ENCODE peak calls at places on chromosomes 16 and 17, in seven cellular contexts. A, P, R, B, C, S and O are unnamed samples.

GRCh38 chr17:333626-334396 is 18.8 kb downstream of the RPH3AL start:
- DNase-seq in S (peak), R (no peak), A (peak), P (no peak), C (peak), B (peak), O (peak)

GRCh38 chr16:85529489-85530369 is 83.4 kb upstream of the GSE1 start:
- DNase-seq in C (no peak), S (no peak), R (peak), A (no peak), B (no peak), P (no peak), O (no peak)

GRCh38 chr16:730666-731509 is 4.0 kb downstream of the HAGHL start:
- DNase-seq in P (no peak), A (no peak), S (no peak), B (no peak), R (no peak), C (no peak), O (no peak)

GRCh38 chr17:38329284-38329683 is 14.5 kb downstream of the GPR179 start:
- DNase-seq in P (no peak), B (no peak), R (no peak), S (no peak), A (no peak), C (no peak), O (no peak)

GRCh38 chr17:21573961-21574610 is 118.2 kb upstream of the KCNJ18 start:
- DNase-seq in R (no peak), P (no peak), A (peak), B (no peak), C (no peak), S (peak), O (peak)

GRCh38 chr17:3730881-3731429 is 7.3 kb downstream of the HASPIN start:
- DNase-seq in A (no peak), C (no peak), S (no peak), R (no peak), B (no peak), P (no peak), O (no peak)

GRCh38 chr17:61750656-61751055 is 112.7 kb downstream of the BRIP1 start:
- DNase-seq in R (no peak), S (no peak), C (no peak), P (peak), B (no peak), A (no peak), O (no peak)

GRCh38 chr17:72182256-72182890 is 61.6 kb downstream of the SOX9 start:
- DNase-seq in A (peak), S (no peak), P (no peak), C (no peak), B (no peak), R (peak), O (no peak)

GRCh38 chr16:85033153-85033552 is 5.6 kb downstream of the KIAA0513 start:
- DNase-seq in A (no peak), R (no peak), B (no peak), C (no peak), S (no peak), P (no peak), O (no peak)

GRCh38 chr17:38970804-38971203 is 3.6 kb upstream of the FBXO47 start:
- DNase-seq in A (no peak), R (peak), S (no peak), P (no peak), B (no peak), C (no peak), O (no peak)

DNA sequence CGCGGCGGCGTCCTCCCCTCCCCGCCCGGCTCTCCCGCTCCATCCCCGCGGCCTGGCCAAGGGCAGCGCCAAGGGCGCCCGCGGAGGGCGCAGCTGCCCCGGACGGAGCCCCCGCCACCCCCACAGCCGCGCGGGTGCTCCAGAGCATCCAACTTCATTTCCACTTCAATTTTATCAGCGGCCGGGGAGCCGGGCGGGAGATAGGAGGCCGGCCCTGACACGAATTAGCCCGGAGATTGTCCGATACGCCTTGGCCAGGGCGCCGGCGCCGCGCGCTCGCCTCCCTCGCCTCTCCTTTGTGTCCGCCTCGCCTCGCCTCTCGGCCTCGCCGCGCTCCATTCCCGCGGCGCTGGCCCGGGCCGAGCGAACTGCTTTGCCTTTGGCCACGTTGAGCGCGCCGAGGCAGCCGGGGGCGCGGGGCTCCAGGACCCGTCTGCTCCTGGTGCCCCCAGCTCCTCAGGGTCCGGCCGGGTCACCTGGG is 129.1 kb upstream of the LHX1 start:
- DNase-seq in P (no peak), A (no peak), B (no peak), C (peak), S (no peak), R (no peak), O (no peak)
- H3K4me3 ChIP-seq in P (no peak), A (no peak), B (no peak), C (no peak), S (no peak), R (peak), O (no peak)

DNA sequence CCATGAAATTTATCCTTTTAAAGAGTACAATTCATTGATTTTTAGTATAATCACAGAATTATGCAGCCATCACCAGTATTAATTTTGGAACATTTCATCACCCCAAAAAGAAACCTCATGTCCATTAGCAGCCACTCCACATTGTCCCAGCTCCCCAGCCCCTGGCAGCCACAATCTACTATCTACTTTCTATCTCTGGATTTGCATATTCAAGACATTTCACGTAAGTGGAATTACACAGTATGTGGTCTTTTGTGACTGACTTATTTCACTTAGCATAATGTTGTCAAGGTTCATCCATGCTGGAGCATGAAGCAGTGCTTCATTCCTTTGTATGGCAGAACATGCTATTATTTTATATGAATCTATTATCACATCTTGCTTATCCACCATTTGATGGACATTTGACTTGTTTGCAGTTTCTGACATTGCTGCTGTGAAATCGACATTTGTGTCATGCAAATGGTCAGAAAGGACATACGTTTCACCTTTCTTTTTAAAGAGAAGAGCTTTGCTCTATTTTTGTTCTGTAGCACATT is 10.7 kb downstream of the METTL9 start:
- DNase-seq in P (no peak), B (no peak), A (no peak), S (no peak), C (no peak), R (no peak), O (no peak)
- TF ChIP-seq EP300 in P (no peak), B (no peak), A (no peak), S (no peak), C (no peak), R (no peak), O (no peak)

GRCh38 chr16:67245189-67245585 is 2.1 kb downstream of the FHOD1 start:
- DNase-seq in P (no peak), A (no peak), B (no peak), S (no peak), C (no peak), R (no peak), O (peak)

GRCh38 chr16:67246945-67247697 is at the start of gene FHOD1:
- DNase-seq in P (peak), S (peak), C (peak), R (peak), A (peak), B (peak), O (peak)

GRCh38 chr16:67245674-67246080 is 1.6 kb downstream of the FHOD1 start:
- DNase-seq in S (no peak), C (no peak), B (no peak), R (no peak), P (no peak), A (no peak), O (no peak)

GRCh38 chr16:67247698-67248400 is 568 bp upstream of the FHOD1 start:
- DNase-seq in C (no peak), A (no peak), S (no peak), B (no peak), R (no peak), P (no peak), O (no peak)

GRCh38 chr16:67246081-67246944 is 968 bp downstream of the FHOD1 start:
- DNase-seq in B (no peak), R (peak), S (peak), C (peak), P (no peak), A (peak), O (peak)
- TF ChIP-seq CTCF in B (peak), R (peak), S (no peak), C (peak), P (peak), A (peak), O (peak)

GRCh38 chr17:42679492-42680330 is 1.9 kb downstream of the CCR10 start:
- DNase-seq in P (no peak), B (no peak), S (peak), C (peak), R (peak), A (peak), O (peak)
- H3K4me3 ChIP-seq in P (peak), B (peak), S (peak), C (peak), R (peak), A (peak), O (peak)

GRCh38 chr17:57033296-57033695 is 51.8 kb upstream of the AKAP1 start:
- DNase-seq in B (no peak), P (no peak), R (no peak), C (no peak), S (no peak), A (no peak), O (no peak)
- TF ChIP-seq EP300 in B (no peak), P (no peak), R (no peak), C (no peak), S (no peak), A (no peak), O (no peak)

DNA sequence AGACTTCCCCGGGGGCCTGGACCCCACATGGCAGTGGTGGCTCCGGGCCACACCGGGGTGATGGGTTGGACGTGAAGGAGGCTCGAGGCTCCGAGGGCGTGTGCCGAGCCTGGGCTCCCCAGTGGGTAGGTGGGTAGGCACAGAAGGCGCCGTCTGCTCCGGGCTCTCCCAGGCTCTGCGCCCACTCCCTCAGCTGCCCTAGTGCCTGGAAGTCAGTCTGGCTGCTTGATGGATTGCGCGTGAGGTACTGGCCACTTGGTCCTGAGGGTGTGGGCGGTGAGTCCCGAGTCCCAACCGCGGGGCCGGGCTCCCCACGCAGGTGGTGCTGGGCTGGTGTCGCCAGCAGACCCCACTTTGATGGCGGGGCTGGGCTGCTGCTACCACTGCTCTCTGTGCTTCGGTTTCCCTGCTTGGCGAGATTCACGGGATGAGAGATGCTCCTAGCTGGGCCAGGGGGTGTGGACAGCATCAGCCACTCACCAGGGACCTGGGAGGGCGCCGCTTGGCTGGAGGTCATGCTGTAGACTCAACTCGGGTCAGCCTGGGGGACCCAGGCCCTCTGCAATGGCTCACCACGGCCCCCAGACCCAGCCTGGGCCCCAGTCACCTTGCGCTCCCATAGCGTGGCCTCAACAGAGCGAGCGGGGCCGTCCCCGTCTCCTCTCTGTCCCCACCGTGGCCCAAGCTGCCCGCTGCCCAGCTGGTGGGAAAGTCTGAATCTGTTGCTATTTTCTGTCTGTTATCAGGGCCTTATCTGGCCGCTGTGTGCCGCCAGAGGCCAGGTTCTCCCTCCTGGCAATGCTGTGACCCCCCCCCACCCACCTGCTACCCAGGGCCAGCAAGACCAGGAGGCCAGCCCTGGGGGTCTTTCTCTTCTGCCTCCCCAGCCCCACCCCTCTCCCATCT is 26.1 kb downstream of the ZFPM1 start:
- DNase-seq in P (no peak), A (peak), C (no peak), R (no peak), B (no peak), S (no peak), O (no peak)
- TF ChIP-seq CTCF in P (no peak), A (no peak), C (no peak), R (no peak), B (no peak), S (no peak), O (no peak)

GRCh38 chr17:11948791-11949190 is 48.5 kb downstream of the ZNF18 start:
- DNase-seq in S (peak), R (peak), P (no peak), A (no peak), C (no peak), B (no peak), O (no peak)

GRCh38 chr17:11940904-11941303 is 56.4 kb downstream of the ZNF18 start:
- DNase-seq in P (no peak), A (no peak), B (no peak), R (no peak), C (no peak), S (no peak), O (no peak)

GRCh38 chr17:11943759-11944347 is 53.4 kb downstream of the ZNF18 start:
- DNase-seq in A (no peak), B (no peak), S (no peak), P (no peak), R (no peak), C (no peak), O (no peak)

GRCh38 chr17:11944587-11944986 is 52.7 kb downstream of the ZNF18 start:
- DNase-seq in C (no peak), P (no peak), S (no peak), A (no peak), B (no peak), R (peak), O (no peak)
- H3K4me3 ChIP-seq in C (no peak), P (no peak), S (no peak), A (no peak), B (no peak), R (no peak), O (no peak)

DNA sequence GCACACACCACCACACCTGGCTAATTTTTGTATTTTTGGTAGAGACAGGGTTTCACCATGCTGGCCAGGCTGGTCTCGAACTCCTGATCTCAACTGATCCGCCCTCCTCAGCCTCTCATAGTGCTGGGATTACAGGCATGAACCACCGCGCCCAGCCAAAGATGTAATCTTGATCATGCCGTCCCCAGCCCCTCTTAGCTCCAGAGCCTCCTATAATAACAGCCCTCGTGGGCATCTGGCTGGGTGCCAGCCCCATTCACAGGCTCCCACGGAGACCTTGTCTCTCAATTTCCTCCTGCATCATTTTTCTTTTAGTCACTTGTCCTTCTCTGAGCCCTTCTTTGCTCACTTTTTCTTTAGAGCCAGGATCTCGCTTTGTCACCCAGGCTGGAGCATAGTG is 94.2 kb downstream of the KATNIP start:
- DNase-seq in R (no peak), A (no peak), B (no peak), P (no peak), S (no peak), C (no peak), O (no peak)
- TF ChIP-seq EP300 in R (no peak), A (no peak), B (no peak), P (no peak), S (no peak), C (no peak), O (no peak)

GRCh38 chr16:13552062-13552959 is 367.6 kb upstream of the ERCC4 start:
- DNase-seq in P (peak), B (peak), R (no peak), S (no peak), A (no peak), C (no peak), O (no peak)
- TF ChIP-seq CTCF in P (no peak), B (no peak), R (no peak), S (no peak), A (no peak), C (no peak), O (no peak)